ENCODE peak calls at places on chromosome 11, in five cellular contexts. One of them, this sample, is unnamed.

GRCh38 chr11:19931141-19931767 is 218.6 kb downstream of the NAV2 start:
- DNase-seq in RWPE1: no peak
- DNase-seq in heart right ventricle: no peak
- DNase-seq in cardiac fibroblast: peak
- DNase-seq in cardiac muscle cell: no peak
- DNase-seq in this sample: peak

GRCh38 chr11:37504066-37504611 is 906.1 kb upstream of the RAG2 start:
- DNase-seq in cardiac muscle cell: no peak
- DNase-seq in cardiac fibroblast: peak
- DNase-seq in RWPE1: peak
- DNase-seq in heart right ventricle: no peak
- DNase-seq in this sample: peak

GRCh38 chr11:12318791-12319733 is 58.3 kb upstream of the PARVA start:
- DNase-seq in cardiac fibroblast: peak
- DNase-seq in cardiac muscle cell: no peak
- DNase-seq in RWPE1: no peak
- DNase-seq in heart right ventricle: no peak
- DNase-seq in this sample: peak

GRCh38 chr11:126172596-126173038 is 38.8 kb downstream of the RPUSD4 start:
- DNase-seq in cardiac fibroblast: peak
- DNase-seq in RWPE1: no peak
- DNase-seq in cardiac muscle cell: no peak
- DNase-seq in heart right ventricle: no peak
- DNase-seq in this sample: no peak

GRCh38 chr11:11202885-11203284 is 150.2 kb downstream of the CSNK2A3 start:
- DNase-seq in cardiac muscle cell: no peak
- DNase-seq in cardiac fibroblast: no peak
- DNase-seq in RWPE1: no peak
- DNase-seq in heart right ventricle: no peak
- DNase-seq in this sample: no peak

GRCh38 chr11:75233688-75234295 is 6.8 kb upstream of the TPBGL start:
- DNase-seq in RWPE1: peak
- DNase-seq in cardiac fibroblast: peak
- DNase-seq in cardiac muscle cell: peak
- DNase-seq in heart right ventricle: peak
- DNase-seq in this sample: peak

GRCh38 chr11:123797065-123797940 is 8.8 kb downstream of the OR6M1 start:
- DNase-seq in RWPE1: no peak
- DNase-seq in cardiac muscle cell: no peak
- DNase-seq in heart right ventricle: no peak
- DNase-seq in cardiac fibroblast: peak
- DNase-seq in this sample: no peak

GRCh38 chr11:121199516-121199915 is 93.1 kb upstream of the SC5D start:
- DNase-seq in heart right ventricle: no peak
- DNase-seq in RWPE1: no peak
- DNase-seq in cardiac muscle cell: peak
- DNase-seq in cardiac fibroblast: peak
- DNase-seq in this sample: no peak

GRCh38 chr11:7591992-7592391 is 78.2 kb downstream of the PPFIBP2 start:
- DNase-seq in heart right ventricle: no peak
- DNase-seq in cardiac fibroblast: no peak
- DNase-seq in cardiac muscle cell: no peak
- DNase-seq in RWPE1: no peak
- DNase-seq in this sample: no peak

GRCh38 chr11:2325719-2326118 is 23.9 kb downstream of the TSPAN32 start:
- DNase-seq in cardiac muscle cell: no peak
- DNase-seq in cardiac fibroblast: peak
- DNase-seq in RWPE1: peak
- DNase-seq in heart right ventricle: peak
- DNase-seq in this sample: peak

GRCh38 chr11:877565-877964 is 33.0 kb downstream of the CHID1 start:
- DNase-seq in cardiac muscle cell: no peak
- DNase-seq in heart right ventricle: no peak
- DNase-seq in RWPE1: no peak
- DNase-seq in cardiac fibroblast: no peak
- DNase-seq in this sample: no peak

GRCh38 chr11:44565746-44566558 is 489 bp downstream of the CD82 start:
- DNase-seq in RWPE1: peak
- DNase-seq in cardiac fibroblast: no peak
- DNase-seq in heart right ventricle: peak
- DNase-seq in cardiac muscle cell: no peak
- DNase-seq in this sample: no peak

GRCh38 chr11:11543656-11544055 is 78.1 kb downstream of the GALNT18 start:
- DNase-seq in cardiac muscle cell: no peak
- DNase-seq in cardiac fibroblast: no peak
- DNase-seq in RWPE1: no peak
- DNase-seq in heart right ventricle: peak
- DNase-seq in this sample: no peak

GRCh38 chr11:36135062-36135461 is 154.2 kb downstream of the COMMD9 start:
- DNase-seq in RWPE1: no peak
- DNase-seq in heart right ventricle: no peak
- DNase-seq in cardiac muscle cell: no peak
- DNase-seq in cardiac fibroblast: no peak
- DNase-seq in this sample: no peak

GRCh38 chr11:40129276-40129675 is 1330.2 kb downstream of the LRRC4C start:
- DNase-seq in cardiac fibroblast: no peak
- DNase-seq in RWPE1: peak
- DNase-seq in cardiac muscle cell: peak
- DNase-seq in heart right ventricle: no peak
- DNase-seq in this sample: no peak

GRCh38 chr11:116901211-116901610 is 63.8 kb upstream of the APOA1 start:
- DNase-seq in heart right ventricle: peak
- DNase-seq in cardiac fibroblast: no peak
- DNase-seq in RWPE1: no peak
- DNase-seq in cardiac muscle cell: peak
- DNase-seq in this sample: no peak

GRCh38 chr11:19756675-19757475 is 44.2 kb downstream of the NAV2 start:
- DNase-seq in cardiac muscle cell: no peak
- DNase-seq in heart right ventricle: peak
- DNase-seq in cardiac fibroblast: peak
- DNase-seq in RWPE1: no peak
- DNase-seq in this sample: no peak

GRCh38 chr11:124315052-124315451 is 1.3 kb upstream of the OR8D1 start:
- DNase-seq in cardiac fibroblast: no peak
- DNase-seq in cardiac muscle cell: no peak
- DNase-seq in RWPE1: no peak
- DNase-seq in heart right ventricle: no peak
- DNase-seq in this sample: no peak

GRCh38 chr11:131888230-131888826 is 517.9 kb downstream of the NTM start:
- DNase-seq in heart right ventricle: no peak
- DNase-seq in cardiac muscle cell: no peak
- DNase-seq in cardiac fibroblast: peak
- DNase-seq in RWPE1: peak
- DNase-seq in this sample: peak

GRCh38 chr11:90447651-90448050 is 224.8 kb upstream of the CHORDC1 start:
- DNase-seq in RWPE1: no peak
- DNase-seq in cardiac muscle cell: no peak
- DNase-seq in heart right ventricle: no peak
- DNase-seq in cardiac fibroblast: no peak
- DNase-seq in this sample: no peak

GRCh38 chr11:65941720-65942310 is 3.5 kb upstream of the TSGA10IP start:
- DNase-seq in RWPE1: no peak
- DNase-seq in cardiac fibroblast: no peak
- DNase-seq in heart right ventricle: no peak
- DNase-seq in cardiac muscle cell: no peak
- DNase-seq in this sample: no peak

GRCh38 chr11:99063331-99063730 is 42.6 kb downstream of the CNTN5 start:
- DNase-seq in heart right ventricle: no peak
- DNase-seq in cardiac fibroblast: no peak
- DNase-seq in RWPE1: no peak
- DNase-seq in cardiac muscle cell: no peak
- DNase-seq in this sample: no peak

GRCh38 chr11:36010010-36010740 is 66.3 kb downstream of the LDLRAD3 start:
- DNase-seq in cardiac fibroblast: peak
- DNase-seq in heart right ventricle: no peak
- DNase-seq in cardiac muscle cell: no peak
- DNase-seq in RWPE1: peak
- DNase-seq in this sample: peak

GRCh38 chr11:109027851-109028250 is 363.0 kb downstream of the DDX10 start:
- DNase-seq in RWPE1: no peak
- DNase-seq in heart right ventricle: no peak
- DNase-seq in cardiac fibroblast: no peak
- DNase-seq in cardiac muscle cell: no peak
- DNase-seq in this sample: no peak

GRCh38 chr11:45079075-45079444 is 67.4 kb upstream of the PRDM11 start:
- DNase-seq in heart right ventricle: no peak
- DNase-seq in cardiac muscle cell: no peak
- DNase-seq in cardiac fibroblast: no peak
- DNase-seq in RWPE1: no peak
- DNase-seq in this sample: no peak

GRCh38 chr11:4979021-4979420 is 15.6 kb upstream of the OR51L1 start:
- DNase-seq in cardiac muscle cell: no peak
- DNase-seq in heart right ventricle: no peak
- DNase-seq in RWPE1: no peak
- DNase-seq in cardiac fibroblast: peak
- DNase-seq in this sample: no peak

GRCh38 chr11:57335343-57336110 is at the start of gene SSRP1:
- DNase-seq in heart right ventricle: peak
- DNase-seq in cardiac fibroblast: peak
- DNase-seq in RWPE1: peak
- DNase-seq in cardiac muscle cell: peak
- DNase-seq in this sample: peak

GRCh38 chr11:131579932-131580387 is 209.5 kb downstream of the NTM start:
- DNase-seq in heart right ventricle: no peak
- DNase-seq in RWPE1: peak
- DNase-seq in cardiac fibroblast: peak
- DNase-seq in cardiac muscle cell: peak
- DNase-seq in this sample: peak

GRCh38 chr11:110379261-110379660 is 50.5 kb upstream of the FDX1 start:
- DNase-seq in heart right ventricle: no peak
- DNase-seq in cardiac fibroblast: no peak
- DNase-seq in cardiac muscle cell: no peak
- DNase-seq in RWPE1: no peak
- DNase-seq in this sample: no peak

GRCh38 chr11:12768731-12769673 is 94.8 kb downstream of the TEAD1 start:
- DNase-seq in heart right ventricle: no peak
- DNase-seq in cardiac muscle cell: no peak
- DNase-seq in RWPE1: no peak
- DNase-seq in cardiac fibroblast: no peak
- DNase-seq in this sample: no peak

GRCh38 chr11:112570335-112570734 is 309.7 kb upstream of the PLET1 start:
- DNase-seq in heart right ventricle: no peak
- DNase-seq in cardiac muscle cell: no peak
- DNase-seq in cardiac fibroblast: no peak
- DNase-seq in RWPE1: no peak
- DNase-seq in this sample: no peak

GRCh38 chr11:1908579-1908978 is 10.9 kb upstream of the TNNT3 start:
- DNase-seq in cardiac fibroblast: peak
- DNase-seq in heart right ventricle: peak
- DNase-seq in RWPE1: no peak
- DNase-seq in cardiac muscle cell: no peak
- DNase-seq in this sample: no peak

GRCh38 chr11:108654994-108655631 is 9.8 kb upstream of the DDX10 start:
- DNase-seq in cardiac fibroblast: peak
- DNase-seq in heart right ventricle: peak
- DNase-seq in cardiac muscle cell: peak
- DNase-seq in RWPE1: peak
- DNase-seq in this sample: peak

GRCh38 chr11:13261600-13262061 is 16.0 kb upstream of the BMAL1 start:
- DNase-seq in cardiac fibroblast: peak
- DNase-seq in cardiac muscle cell: no peak
- DNase-seq in heart right ventricle: peak
- DNase-seq in RWPE1: peak
- DNase-seq in this sample: peak

GRCh38 chr11:131977231-131977630 is 606.8 kb downstream of the NTM start:
- DNase-seq in cardiac fibroblast: peak
- DNase-seq in cardiac muscle cell: no peak
- DNase-seq in heart right ventricle: no peak
- DNase-seq in RWPE1: peak
- DNase-seq in this sample: peak

GRCh38 chr11:114610984-114611944 is 15.7 kb upstream of the NXPE4 start:
- DNase-seq in heart right ventricle: no peak
- DNase-seq in cardiac muscle cell: no peak
- DNase-seq in cardiac fibroblast: peak
- DNase-seq in RWPE1: no peak
- DNase-seq in this sample: no peak
- TF ChIP-seq CTCF in heart right ventricle: peak
- TF ChIP-seq CTCF in cardiac muscle cell: no peak
- TF ChIP-seq CTCF in cardiac fibroblast: peak
- TF ChIP-seq CTCF in RWPE1: no peak
- TF ChIP-seq CTCF in this sample: no peak

GRCh38 chr11:28245131-28245530 is 136.9 kb downstream of the METTL15 start:
- DNase-seq in cardiac muscle cell: no peak
- DNase-seq in cardiac fibroblast: no peak
- DNase-seq in heart right ventricle: no peak
- DNase-seq in RWPE1: no peak
- DNase-seq in this sample: no peak
- TF ChIP-seq CTCF in cardiac muscle cell: no peak
- TF ChIP-seq CTCF in cardiac fibroblast: no peak
- TF ChIP-seq CTCF in heart right ventricle: no peak
- TF ChIP-seq CTCF in RWPE1: no peak
- TF ChIP-seq CTCF in this sample: no peak

GRCh38 chr11:130131957-130132850 is 27.4 kb upstream of the ST14 start:
- DNase-seq in heart right ventricle: peak
- DNase-seq in cardiac muscle cell: peak
- DNase-seq in RWPE1: peak
- DNase-seq in cardiac fibroblast: peak
- DNase-seq in this sample: peak

GRCh38 chr11:130137999-130138398 is 21.6 kb upstream of the ST14 start:
- DNase-seq in heart right ventricle: no peak
- DNase-seq in RWPE1: no peak
- DNase-seq in cardiac fibroblast: no peak
- DNase-seq in cardiac muscle cell: no peak
- DNase-seq in this sample: no peak

GRCh38 chr11:130133716-130134115 is 25.9 kb upstream of the ST14 start:
- DNase-seq in RWPE1: no peak
- DNase-seq in heart right ventricle: no peak
- DNase-seq in cardiac fibroblast: no peak
- DNase-seq in cardiac muscle cell: no peak
- DNase-seq in this sample: no peak

GRCh38 chr11:130139401-130139800 is 20.2 kb upstream of the ST14 start:
- DNase-seq in cardiac fibroblast: no peak
- DNase-seq in heart right ventricle: no peak
- DNase-seq in RWPE1: no peak
- DNase-seq in cardiac muscle cell: no peak
- DNase-seq in this sample: no peak

DNA sequence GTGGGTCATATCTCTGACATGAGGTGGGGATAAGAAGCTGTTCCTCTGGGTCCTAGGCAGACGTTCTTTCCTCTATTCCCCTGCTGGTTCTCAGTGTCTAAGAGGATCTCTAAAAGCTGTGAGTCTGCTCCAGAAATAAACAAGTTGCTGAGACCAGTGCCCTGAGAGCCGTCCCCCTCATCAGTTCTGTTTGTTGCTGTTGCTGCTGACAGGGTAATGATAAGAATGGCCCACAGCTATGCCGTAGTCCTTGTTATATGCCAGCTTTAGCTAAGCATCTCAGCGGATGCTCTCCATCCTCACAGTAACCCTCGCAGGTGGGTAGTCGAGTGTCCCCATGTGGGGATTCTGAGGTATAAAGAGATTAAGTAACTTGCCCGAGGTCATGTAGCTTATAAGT is 23.5 kb upstream of the ST14 start:
- DNase-seq in cardiac fibroblast: no peak
- DNase-seq in RWPE1: no peak
- DNase-seq in heart right ventricle: no peak
- DNase-seq in cardiac muscle cell: peak
- DNase-seq in this sample: no peak
- TF ChIP-seq CTCF in cardiac fibroblast: no peak
- TF ChIP-seq CTCF in RWPE1: no peak
- TF ChIP-seq CTCF in heart right ventricle: no peak
- TF ChIP-seq CTCF in cardiac muscle cell: no peak
- TF ChIP-seq CTCF in this sample: no peak

GRCh38 chr11:72613977-72614376 is 60.2 kb downstream of the PDE2A start:
- DNase-seq in cardiac fibroblast: no peak
- DNase-seq in RWPE1: no peak
- DNase-seq in heart right ventricle: no peak
- DNase-seq in cardiac muscle cell: no peak
- DNase-seq in this sample: no peak
- TF ChIP-seq CTCF in cardiac fibroblast: no peak
- TF ChIP-seq CTCF in RWPE1: no peak
- TF ChIP-seq CTCF in heart right ventricle: no peak
- TF ChIP-seq CTCF in cardiac muscle cell: no peak
- TF ChIP-seq CTCF in this sample: no peak

This sample was measured in HFFc6.